ENCODE peak calls at places on chromosomes 7 and 10, in four cellular contexts. One of them, this sample, is unnamed.

GRCh38 chr7:104064969-104065387 is 75.5 kb upstream of the RELN start:
- DNase-seq in HCT116: no peak
- DNase-seq in transverse colon: no peak
- DNase-seq in prostate gland: no peak
- DNase-seq in this sample: no peak

GRCh38 chr7:134315679-134316538 is 821 bp downstream of the SLC35B4 start:
- DNase-seq in transverse colon: no peak
- DNase-seq in HCT116: no peak
- DNase-seq in prostate gland: no peak
- DNase-seq in this sample: no peak

GRCh38 chr7:28573059-28573553 is 160.8 kb downstream of the CREB5 start:
- DNase-seq in HCT116: no peak
- DNase-seq in prostate gland: peak; percentile 78
- DNase-seq in transverse colon: peak; percentile 12
- DNase-seq in this sample: no peak

GRCh38 chr7:51082940-51083533 is 233.6 kb downstream of the COBL start:
- DNase-seq in HCT116: no peak
- DNase-seq in prostate gland: no peak
- DNase-seq in transverse colon: no peak
- DNase-seq in this sample: no peak

GRCh38 chr7:41880107-41880506 is 177.2 kb upstream of the INHBA start:
- DNase-seq in transverse colon: no peak
- DNase-seq in prostate gland: no peak
- DNase-seq in HCT116: no peak
- DNase-seq in this sample: no peak

GRCh38 chr10:54487743-54488142 is 313.3 kb downstream of the PCDH15 start:
- DNase-seq in prostate gland: no peak
- DNase-seq in HCT116: no peak
- DNase-seq in transverse colon: no peak
- DNase-seq in this sample: no peak

GRCh38 chr7:5314864-5315263 is 32.1 kb downstream of the SLC29A4 start:
- DNase-seq in transverse colon: no peak
- DNase-seq in prostate gland: no peak
- DNase-seq in HCT116: no peak
- DNase-seq in this sample: no peak

GRCh38 chr7:94003446-94004023 is 620 bp downstream of the BET1 start:
- DNase-seq in prostate gland: no peak
- DNase-seq in transverse colon: no peak
- DNase-seq in HCT116: no peak
- DNase-seq in this sample: no peak

GRCh38 chr7:50598455-50599343 is 33.5 kb upstream of the DDC start:
- DNase-seq in transverse colon: no peak
- DNase-seq in HCT116: no peak
- DNase-seq in prostate gland: no peak
- DNase-seq in this sample: no peak

GRCh38 chr10:35025916-35026315 is 64.2 kb downstream of the CUL2 start:
- DNase-seq in prostate gland: no peak
- DNase-seq in HCT116: no peak
- DNase-seq in transverse colon: no peak
- DNase-seq in this sample: no peak

GRCh38 chr10:20863008-20863407 is 34.1 kb downstream of the NEBL start:
- DNase-seq in transverse colon: no peak
- DNase-seq in HCT116: no peak
- DNase-seq in prostate gland: no peak
- DNase-seq in this sample: no peak

GRCh38 chr7:16062269-16062668 is 359.1 kb downstream of the CRPPA start:
- DNase-seq in prostate gland: no peak
- DNase-seq in HCT116: no peak
- DNase-seq in transverse colon: no peak
- DNase-seq in this sample: no peak

GRCh38 chr7:155972247-155972646 is 160.0 kb upstream of the SHH start:
- DNase-seq in HCT116: no peak
- DNase-seq in transverse colon: no peak
- DNase-seq in prostate gland: no peak
- DNase-seq in this sample: no peak

GRCh38 chr10:117536359-117536861 is 6.1 kb upstream of the EMX2 start:
- DNase-seq in HCT116: no peak
- DNase-seq in transverse colon: no peak
- DNase-seq in prostate gland: no peak
- DNase-seq in this sample: no peak

GRCh38 chr7:92781117-92781720 is 55.2 kb downstream of the CDK6 start:
- DNase-seq in prostate gland: no peak
- DNase-seq in transverse colon: no peak
- DNase-seq in HCT116: no peak
- DNase-seq in this sample: no peak

GRCh38 chr7:129434846-129435318 is 650 bp downstream of the STRIP2 start:
- DNase-seq in transverse colon: peak; percentile 7
- DNase-seq in HCT116: no peak
- DNase-seq in prostate gland: no peak
- DNase-seq in this sample: no peak

GRCh38 chr7:100503350-100503735 is 19.6 kb downstream of the NYAP1 start:
- DNase-seq in transverse colon: no peak
- DNase-seq in HCT116: peak; percentile 62
- DNase-seq in prostate gland: no peak
- DNase-seq in this sample: no peak

GRCh38 chr7:22563621-22564241 is 63.7 kb upstream of the STEAP1B start:
- DNase-seq in transverse colon: no peak
- DNase-seq in prostate gland: no peak
- DNase-seq in HCT116: no peak
- DNase-seq in this sample: no peak

GRCh38 chr10:21670391-21670790 is 136.4 kb downstream of the MLLT10 start:
- DNase-seq in transverse colon: no peak
- DNase-seq in prostate gland: no peak
- DNase-seq in HCT116: no peak
- DNase-seq in this sample: no peak

GRCh38 chr10:12340371-12340770 is 9.0 kb upstream of the CAMK1D start:
- DNase-seq in prostate gland: no peak
- DNase-seq in transverse colon: no peak
- DNase-seq in HCT116: no peak
- DNase-seq in this sample: no peak

GRCh38 chr7:127822822-127823508 is 171.0 kb downstream of the SND1 start:
- DNase-seq in HCT116: peak; percentile 16
- DNase-seq in prostate gland: no peak
- DNase-seq in transverse colon: no peak
- DNase-seq in this sample: no peak

GRCh38 chr7:156152380-156152779 is 340.1 kb upstream of the SHH start:
- DNase-seq in prostate gland: no peak
- DNase-seq in HCT116: no peak
- DNase-seq in transverse colon: no peak
- DNase-seq in this sample: no peak

GRCh38 chr10:44982114-44982460 is 3.5 kb upstream of the DEPP1 start:
- DNase-seq in prostate gland: no peak
- DNase-seq in transverse colon: no peak
- DNase-seq in HCT116: no peak
- DNase-seq in this sample: peak; percentile 72
- TF ChIP-seq POLR2AphosphoS5 in prostate gland: no peak
- TF ChIP-seq POLR2AphosphoS5 in transverse colon: no peak
- TF ChIP-seq POLR2AphosphoS5 in HCT116: no peak
- TF ChIP-seq POLR2AphosphoS5 in this sample: no peak

GRCh38 chr7:118349604-118350003 is 125.1 kb downstream of the ANKRD7 start:
- DNase-seq in HCT116: no peak
- DNase-seq in transverse colon: no peak
- DNase-seq in prostate gland: no peak
- DNase-seq in this sample: no peak
- H3K27ac ChIP-seq in HCT116: no peak overlapping the region
- H3K27ac ChIP-seq in transverse colon: no peak overlapping the region
- H3K27ac ChIP-seq in prostate gland: no peak overlapping the region
- H3K27ac ChIP-seq in this sample: no peak overlapping the region

GRCh38 chr7:64905547-64905946 is 2.5 kb downstream of the ZNF273 start:
- DNase-seq in prostate gland: no peak
- DNase-seq in transverse colon: no peak
- DNase-seq in HCT116: no peak
- DNase-seq in this sample: no peak

GRCh38 chr7:64904008-64904407 is 935 bp downstream of the ZNF273 start:
- DNase-seq in transverse colon: no peak
- DNase-seq in HCT116: no peak
- DNase-seq in prostate gland: no peak
- DNase-seq in this sample: no peak

GRCh38 chr7:64905133-64905532 is 2.1 kb downstream of the ZNF273 start:
- DNase-seq in HCT116: no peak
- DNase-seq in transverse colon: no peak
- DNase-seq in prostate gland: no peak
- DNase-seq in this sample: no peak

GRCh38 chr7:64907641-64908326 is 4.7 kb downstream of the ZNF273 start:
- DNase-seq in prostate gland: no peak
- DNase-seq in HCT116: no peak
- DNase-seq in transverse colon: no peak
- DNase-seq in this sample: no peak

DNA sequence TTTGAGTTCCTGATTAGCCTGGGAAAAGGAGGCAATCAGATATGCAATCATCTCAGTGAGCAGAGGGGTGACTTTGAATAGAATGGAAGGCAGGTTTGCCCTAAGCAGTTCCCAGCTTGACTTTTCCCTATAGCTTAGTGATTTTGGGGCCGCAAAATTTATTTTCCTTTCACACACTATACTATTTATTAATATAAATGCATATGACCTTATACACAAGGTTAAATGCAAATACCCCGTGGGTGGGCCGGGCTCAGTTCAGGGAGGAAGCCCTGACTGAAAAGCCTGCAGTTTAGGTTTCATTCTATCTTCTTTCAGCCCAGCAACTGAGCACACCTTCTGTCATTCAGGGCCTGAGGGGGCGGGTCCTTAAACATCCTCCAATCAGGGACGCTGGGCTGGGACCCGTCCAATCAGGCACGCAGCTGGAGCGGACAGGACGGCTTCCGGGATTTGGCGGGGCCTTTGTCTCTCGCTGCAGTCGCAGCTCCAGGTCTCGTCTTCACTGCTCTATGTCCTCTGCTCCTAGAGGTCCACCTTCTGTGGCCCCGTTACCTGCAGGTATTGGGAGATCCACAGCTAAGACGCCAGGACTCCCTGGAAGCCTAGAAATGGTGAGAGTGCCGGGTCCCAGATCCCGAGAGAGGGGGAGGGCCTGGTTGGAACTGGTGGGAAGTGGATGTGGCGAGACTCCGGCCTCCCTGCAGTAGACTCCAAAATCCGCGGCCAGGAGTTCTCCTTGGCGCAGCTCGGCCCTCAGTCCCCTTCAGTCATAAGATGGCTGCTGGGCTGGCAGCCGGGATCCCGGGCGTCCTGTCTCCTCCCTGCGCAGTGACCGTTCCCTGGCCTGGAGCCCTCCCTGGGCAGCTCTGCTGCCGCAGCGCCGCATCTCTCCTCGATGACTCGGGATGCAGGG is at the start of gene ZNF273:
- DNase-seq in transverse colon: peak; percentile 95
- DNase-seq in HCT116: peak; percentile 80
- DNase-seq in prostate gland: peak; percentile 95
- DNase-seq in this sample: peak; percentile 97
- TF ChIP-seq POLR2AphosphoS5 in transverse colon: peak; percentile 70
- TF ChIP-seq POLR2AphosphoS5 in HCT116: peak; percentile 69
- TF ChIP-seq POLR2AphosphoS5 in prostate gland: peak; percentile 87
- TF ChIP-seq POLR2AphosphoS5 in this sample: peak; percentile 80

DNA sequence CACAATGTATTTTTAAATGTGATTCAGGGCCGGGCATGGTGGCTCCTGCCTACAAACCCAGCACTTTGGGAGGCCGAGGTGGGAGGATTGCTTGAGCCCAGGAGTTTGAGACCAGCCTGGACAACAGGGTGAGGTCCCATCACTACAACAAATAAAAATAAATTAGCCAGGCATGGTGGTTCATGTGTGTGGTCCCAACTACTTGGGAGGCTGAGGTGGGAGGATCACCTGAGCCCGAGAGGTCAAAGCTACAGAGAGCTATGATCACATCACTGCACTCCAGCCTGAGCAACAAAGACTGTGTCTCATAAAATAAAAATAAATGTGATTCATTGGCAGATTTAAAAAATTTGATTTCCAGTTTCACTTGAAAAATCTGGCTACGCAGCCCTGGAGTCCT is 28.0 kb upstream of the SLC35G1 start:
- DNase-seq in prostate gland: no peak
- DNase-seq in transverse colon: no peak
- DNase-seq in HCT116: no peak
- DNase-seq in this sample: no peak
- H3K27ac ChIP-seq in prostate gland: no peak overlapping the region
- H3K27ac ChIP-seq in transverse colon: no peak overlapping the region
- H3K27ac ChIP-seq in HCT116: no peak overlapping the region
- H3K27ac ChIP-seq in this sample: no peak overlapping the region

GRCh38 chr10:92354587-92354986 is 63.6 kb downstream of the MARCHF5 start:
- DNase-seq in transverse colon: no peak
- DNase-seq in prostate gland: no peak
- DNase-seq in HCT116: no peak
- DNase-seq in this sample: no peak

GRCh38 chr10:92350411-92350810 is 59.4 kb downstream of the MARCHF5 start:
- DNase-seq in prostate gland: no peak
- DNase-seq in HCT116: no peak
- DNase-seq in transverse colon: no peak
- DNase-seq in this sample: no peak

DNA sequence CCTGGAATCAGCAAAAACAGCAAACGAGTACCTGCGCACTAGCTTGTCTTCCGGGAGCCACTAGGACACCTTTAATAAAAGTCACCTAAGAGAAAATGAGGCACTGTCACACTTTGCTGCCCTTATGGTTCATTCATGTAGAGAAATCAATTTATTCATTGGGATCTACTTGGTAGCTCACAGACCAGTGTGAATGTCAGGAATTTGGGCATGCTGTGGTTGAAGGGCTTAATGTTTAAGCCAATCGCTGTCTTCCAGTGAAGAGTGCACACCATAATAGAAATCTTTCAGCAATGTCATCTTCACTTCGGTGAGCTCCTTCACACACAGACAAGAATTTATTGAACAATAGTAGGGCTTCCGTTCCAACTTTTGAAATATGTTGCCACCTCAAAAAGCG is 65.1 kb downstream of the MARCHF5 start:
- DNase-seq in transverse colon: no peak
- DNase-seq in HCT116: no peak
- DNase-seq in prostate gland: no peak
- DNase-seq in this sample: no peak
- TF ChIP-seq POLR2AphosphoS5 in transverse colon: no peak
- TF ChIP-seq POLR2AphosphoS5 in HCT116: no peak
- TF ChIP-seq POLR2AphosphoS5 in prostate gland: no peak
- TF ChIP-seq POLR2AphosphoS5 in this sample: no peak

GRCh38 chr10:59677253-59677831 is 32.3 kb downstream of the SLC16A9 start:
- DNase-seq in transverse colon: no peak
- DNase-seq in HCT116: no peak
- DNase-seq in prostate gland: no peak
- DNase-seq in this sample: no peak

GRCh38 chr10:59682986-59683937 is 26.4 kb downstream of the SLC16A9 start:
- DNase-seq in transverse colon: no peak
- DNase-seq in HCT116: no peak
- DNase-seq in prostate gland: no peak
- DNase-seq in this sample: no peak

GRCh38 chr10:59675812-59676211 is 33.8 kb downstream of the SLC16A9 start:
- DNase-seq in transverse colon: no peak
- DNase-seq in prostate gland: no peak
- DNase-seq in HCT116: no peak
- DNase-seq in this sample: no peak

GRCh38 chr10:59680199-59680598 is 29.5 kb downstream of the SLC16A9 start:
- DNase-seq in HCT116: no peak
- DNase-seq in prostate gland: no peak
- DNase-seq in transverse colon: no peak
- DNase-seq in this sample: no peak

DNA sequence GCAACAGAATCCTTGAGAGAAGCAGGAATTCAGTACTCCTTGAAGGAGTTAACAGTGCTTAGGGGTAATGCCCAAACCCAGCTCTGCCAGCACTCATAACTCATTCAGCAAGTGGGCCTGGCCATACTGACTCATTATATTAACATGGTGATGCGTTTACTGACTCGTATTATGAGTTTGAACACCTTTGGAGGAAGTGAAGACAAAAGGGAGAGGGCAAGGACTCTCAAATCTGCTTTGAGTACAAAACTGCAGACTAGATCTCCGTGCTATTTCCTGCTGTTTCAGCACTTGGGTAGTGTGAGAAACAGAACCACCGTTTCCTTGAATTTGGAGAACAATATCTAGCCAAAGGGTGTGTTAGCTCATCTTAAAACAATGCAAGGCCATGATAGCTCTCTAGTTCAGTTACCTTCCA is 30.8 kb downstream of the SLC16A9 start:
- DNase-seq in HCT116: no peak
- DNase-seq in transverse colon: peak; percentile 73
- DNase-seq in prostate gland: no peak
- DNase-seq in this sample: no peak
- H3K27ac ChIP-seq in HCT116: no peak overlapping the region
- H3K27ac ChIP-seq in transverse colon: peak overlapping the region; percentile 72
- H3K27ac ChIP-seq in prostate gland: no peak overlapping the region
- H3K27ac ChIP-seq in this sample: no peak overlapping the region

This sample was measured in sigmoid colon.